ENCODE peak calls at places on chromosomes 12 and 14, in ten cellular contexts. V is left ventricle myocardium superior; Z is mesenchymal stem cell; Q is A549; N is AML-193; E is NCI-H2029; R is stimulated activated CD4-positive, alpha-beta T cell treated with anti-CD3 and anti-CD28 coated beads, Interleukin-4, amount 100 ng/mL, for 4 hours; J is HTR-8/SVneo; H is H54; C is hypothalamus. U is an unnamed sample.

GRCh38 chr14:98219638-98220037 is 1052.4 kb downstream of the BCL11B start:
- DNase-seq in V (no peak), Z (no peak), Q (no peak), N (no peak), E (no peak), R (no peak), J (no peak), H (no peak), C (no peak), U (no peak)

GRCh38 chr12:75863475-75863874 is 168.1 kb downstream of the PHLDA1 start:
- DNase-seq in V (no peak), Z (no peak), Q (peak; percentile 79), N (no peak), E (no peak), R (no peak), J (no peak), H (no peak), C (no peak), U (no peak)

GRCh38 chr12:120529641-120530314 is 820 bp upstream of the COQ5 start:
- DNase-seq in V (no peak), Z (peak; percentile 33), Q (peak; percentile 61), N (no peak), E (peak; percentile 29), R (no peak), J (no peak), H (no peak), C (no peak), U (no peak)

GRCh38 chr12:26648584-26648983 is 184.4 kb downstream of the ITPR2 start:
- DNase-seq in V (no peak), Z (peak; percentile 90), Q (peak; percentile 56), N (no peak), E (no peak), R (no peak), J (peak; percentile 57), H (no peak), C (no peak), U (no peak)

GRCh38 chr12:116456307-116456641 is 102.9 kb upstream of the MAP1LC3B2 start:
- DNase-seq in V (no peak), Z (no peak), Q (no peak), N (no peak), E (no peak), R (no peak), J (no peak), H (no peak), C (no peak), U (no peak)

GRCh38 chr14:95993768-95994592 is 45.2 kb upstream of the C14orf132 start:
- DNase-seq in V (no peak), Z (peak; percentile 58), Q (peak; percentile 52), N (peak; percentile 50), E (peak; percentile 11), R (no peak), J (peak; percentile 44), H (peak; percentile 7), C (no peak), U (peak; percentile 38)

GRCh38 chr12:1246637-1247036 is 255.6 kb downstream of the ERC1 start:
- DNase-seq in V (no peak), Z (peak; percentile 10), Q (no peak), N (no peak), E (no peak), R (no peak), J (no peak), H (no peak), C (no peak), U (no peak)

GRCh38 chr14:94623856-94624499 is 11.8 kb downstream of the SERPINA3 start:
- DNase-seq in V (no peak), Z (no peak), Q (no peak), N (no peak), E (no peak), R (no peak), J (no peak), H (no peak), C (no peak), U (no peak)

GRCh38 chr14:36163451-36163850 is 13.1 kb downstream of the PTCSC3 start:
- DNase-seq in V (no peak), Z (no peak), Q (no peak), N (no peak), E (no peak), R (no peak), J (no peak), H (no peak), C (no peak), U (no peak)

GRCh38 chr12:25759752-25760151 is 198.7 kb upstream of the RASSF8 start:
- DNase-seq in V (no peak), Z (no peak), Q (no peak), N (no peak), E (no peak), R (no peak), J (no peak), H (no peak), C (no peak), U (no peak)

GRCh38 chr14:89578048-89578619 is 161.1 kb upstream of the FOXN3 start:
- DNase-seq in V (no peak), Z (peak; percentile 17), Q (no peak), N (peak; percentile 23), E (no peak), R (no peak), J (no peak), H (no peak), C (no peak), U (no peak)

GRCh38 chr14:53924754-53925153 is 31.9 kb downstream of the BMP4 start:
- DNase-seq in V (no peak), Z (peak; percentile 94), Q (peak; percentile 36), N (no peak), E (no peak), R (no peak), J (peak; percentile 87), H (no peak), C (no peak), U (no peak)

GRCh38 chr14:100530270-100531072 is 56.7 kb downstream of the BEGAIN start:
- DNase-seq in V (peak; percentile 24), Z (no peak), Q (no peak), N (no peak), E (no peak), R (no peak), J (no peak), H (no peak), C (no peak), U (peak; percentile 4)

GRCh38 chr12:130646690-130647089 is 69.4 kb downstream of the RIMBP2 start:
- DNase-seq in V (no peak), Z (no peak), Q (no peak), N (no peak), E (no peak), R (no peak), J (no peak), H (no peak), C (no peak), U (no peak)

GRCh38 chr14:97107760-97108159 is 310.6 kb downstream of the VRK1 start:
- DNase-seq in V (no peak), Z (no peak), Q (no peak), N (no peak), E (no peak), R (no peak), J (no peak), H (no peak), C (no peak), U (no peak)

GRCh38 chr12:91772411-91772810 is 373.2 kb downstream of the BTG1 start:
- DNase-seq in V (no peak), Z (no peak), Q (no peak), N (no peak), E (no peak), R (no peak), J (no peak), H (no peak), C (no peak), U (no peak)

GRCh38 chr14:57346741-57347140 is 43.6 kb upstream of the NAA30 start:
- DNase-seq in V (no peak), Z (no peak), Q (no peak), N (no peak), E (peak; percentile 88), R (no peak), J (no peak), H (no peak), C (no peak), U (no peak)

GRCh38 chr12:94710933-94711332 is 60.6 kb upstream of the TMCC3 start:
- DNase-seq in V (no peak), Z (no peak), Q (peak; percentile 61), N (peak; percentile 7), E (no peak), R (peak; percentile 15), J (peak; percentile 28), H (no peak), C (no peak), U (no peak)